ENCODE peak calls at places on chromosomes 3 and 15, in nine cellular contexts. S is Calu3; T is stimulated activated CD4-positive, alpha-beta T cell treated with anti-CD3 and anti-CD28 coated beads, Interleukin-4, amount 100 ng/mL, for 1 hour; P is HEK293T; C is PC-9; Q is sigmoid colon; R is HFF-Myc; B is activated CD4-positive, alpha-beta T cell treated with anti-CD3 and anti-CD28 coated beads, Interleukin-2, amount 10 ng/mL, durations not matched to agents 7 days and 5 days; U is IMR-90. G is an unnamed sample.
A peak's percentile ranks its signal among the peaks of the same experiment; 100 is the strongest.

GRCh38 chr3:4071481-4072184 is 231.5 kb upstream of the SETMAR start:
- DNase-seq in T (no peak), Q (no peak), U (no peak), S (no peak), P (no peak), B (peak; percentile 6), C (peak; percentile 50), R (no peak), G (no peak)

GRCh38 chr3:66989860-66990696 is 8.0 kb upstream of the KBTBD8 start:
- DNase-seq in Q (no peak), U (no peak), B (no peak), S (no peak), R (no peak), P (no peak), T (no peak), C (no peak), G (no peak)

GRCh38 chr3:171967137-171967783 is 72.1 kb upstream of the FNDC3B start:
- DNase-seq in S (peak; percentile 68), R (peak; percentile 77), P (no peak), Q (no peak), T (no peak), U (peak; percentile 90), B (no peak), C (peak; percentile 42), G (peak; percentile 93)

GRCh38 chr3:52299815-52300611 is 12.4 kb downstream of the GLYCTK start:
- DNase-seq in U (peak; percentile 34), S (no peak), C (peak; percentile 36), P (no peak), T (no peak), R (no peak), Q (no peak), B (no peak), G (no peak)

GRCh38 chr15:29570121-29570930 is 251.9 kb downstream of the TJP1 start:
- DNase-seq in Q (no peak), T (no peak), U (no peak), C (no peak), S (peak; percentile 1), R (no peak), P (peak; percentile 19), B (no peak), G (no peak)

GRCh38 chr15:91652610-91653207 is 200.8 kb upstream of the SLCO3A1 start:
- DNase-seq in B (no peak), S (no peak), T (no peak), R (no peak), P (no peak), C (no peak), Q (no peak), U (no peak), G (no peak)

GRCh38 chr15:90020041-90020735 is 19.1 kb downstream of the ZNF710 start:
- DNase-seq in T (no peak), U (no peak), R (no peak), P (no peak), B (no peak), C (no peak), S (no peak), Q (peak; percentile 66), G (no peak)

GRCh38 chr15:68700395-68701123 is 120.1 kb downstream of the ANP32A start:
- DNase-seq in U (peak; percentile 59), Q (peak; percentile 86), T (no peak), R (peak; percentile 22), P (peak; percentile 74), S (no peak), B (no peak), C (no peak), G (peak; percentile 21)

GRCh38 chr15:22962611-22963010 is 17.6 kb downstream of the CYFIP1 start:
- DNase-seq in B (no peak), T (no peak), C (no peak), P (no peak), R (no peak), S (no peak), U (no peak), Q (peak; percentile 28), G (no peak)

GRCh38 chr3:179750720-179751328 is 98.0 kb downstream of the USP13 start:
- DNase-seq in C (no peak), B (peak; percentile 24), Q (no peak), T (no peak), S (peak; percentile 27), R (no peak), U (peak; percentile 28), P (peak; percentile 11), G (no peak)

GRCh38 chr3:57007513-57008415 is 52.7 kb upstream of the SPATA12 start:
- DNase-seq in C (peak; percentile 65), Q (peak; percentile 93), T (peak; percentile 10), B (no peak), P (no peak), S (peak; percentile 54), U (peak; percentile 85), R (peak; percentile 65), G (peak; percentile 62)

GRCh38 chr3:153944084-153944483 is 177.1 kb upstream of the ARHGEF26 start:
- DNase-seq in S (no peak), C (no peak), U (no peak), R (no peak), T (no peak), B (no peak), P (no peak), Q (no peak), G (no peak)

GRCh38 chr15:60003243-60004018 is 680 bp upstream of the FOXB1 start:
- DNase-seq in P (no peak), U (no peak), B (no peak), R (no peak), Q (no peak), S (no peak), T (no peak), C (no peak), G (no peak)

GRCh38 chr3:64832098-64832497 is 144.3 kb upstream of the ADAMTS9 start:
- DNase-seq in P (no peak), B (no peak), S (no peak), Q (no peak), U (no peak), C (no peak), R (no peak), T (no peak), G (no peak)

GRCh38 chr3:74624301-74624700 is 9.8 kb upstream of the CNTN3 start:
- DNase-seq in R (no peak), Q (no peak), P (no peak), B (no peak), U (peak; percentile 79), S (no peak), T (no peak), C (no peak), G (peak; percentile 72)

GRCh38 chr3:127610105-127610504 is 11.9 kb downstream of the MCM2 start:
- DNase-seq in C (no peak), Q (no peak), R (no peak), S (no peak), U (peak; percentile 41), T (no peak), P (no peak), B (no peak), G (no peak)

GRCh38 chr3:189270248-189270832 is 98.6 kb downstream of the TPRG1 start:
- DNase-seq in Q (no peak), S (peak; percentile 84), P (peak; percentile 33), T (peak; percentile 38), C (peak; percentile 86), B (peak; percentile 52), R (peak; percentile 44), U (peak; percentile 66), G (peak; percentile 86)

GRCh38 chr3:82194870-82195269 is 433.4 kb upstream of the GBE1 start:
- DNase-seq in C (no peak), S (no peak), P (no peak), B (no peak), Q (no peak), R (no peak), T (no peak), U (no peak), G (no peak)

G was measured in AG09309.